ENCODE peak calls at places on chromosomes 11 and 22, in six cellular contexts. One of them, this sample, is unnamed.

GRCh38 chr11:134518616-134519389 is 106.8 kb upstream of the B3GAT1 start:
- DNase-seq in astrocyte of the spinal cord: no peak
- DNase-seq in AG09309: no peak
- DNase-seq in MM.1S: no peak
- DNase-seq in heart right ventricle: no peak
- DNase-seq in fibroblast of mammary gland: no peak
- DNase-seq in this sample: peak; percentile 22

GRCh38 chr11:96242191-96242845 is 100.7 kb downstream of the MAML2 start:
- DNase-seq in MM.1S: no peak
- DNase-seq in AG09309: no peak
- DNase-seq in heart right ventricle: no peak
- DNase-seq in astrocyte of the spinal cord: no peak
- DNase-seq in fibroblast of mammary gland: peak; percentile 66
- DNase-seq in this sample: no peak

GRCh38 chr11:15114501-15115475 is at the start of gene INSC:
- DNase-seq in fibroblast of mammary gland: peak; percentile 46
- DNase-seq in AG09309: no peak
- DNase-seq in astrocyte of the spinal cord: no peak
- DNase-seq in heart right ventricle: no peak
- DNase-seq in MM.1S: no peak
- DNase-seq in this sample: no peak

GRCh38 chr11:119907122-119907933 is 178.3 kb upstream of the NECTIN1 start:
- DNase-seq in heart right ventricle: no peak
- DNase-seq in MM.1S: no peak
- DNase-seq in astrocyte of the spinal cord: no peak
- DNase-seq in AG09309: no peak
- DNase-seq in fibroblast of mammary gland: no peak
- DNase-seq in this sample: no peak

GRCh38 chr11:76610371-76610770 is 60.2 kb downstream of the LRRC32 start:
- DNase-seq in fibroblast of mammary gland: no peak
- DNase-seq in AG09309: no peak
- DNase-seq in MM.1S: no peak
- DNase-seq in heart right ventricle: peak; percentile 4
- DNase-seq in astrocyte of the spinal cord: no peak
- DNase-seq in this sample: no peak

GRCh38 chr11:119377961-119378667 is 3.4 kb downstream of the USP2 start:
- DNase-seq in heart right ventricle: no peak
- DNase-seq in astrocyte of the spinal cord: no peak
- DNase-seq in fibroblast of mammary gland: no peak
- DNase-seq in MM.1S: peak; percentile 58
- DNase-seq in AG09309: no peak
- DNase-seq in this sample: no peak

GRCh38 chr11:12381875-12382274 is 4.5 kb downstream of the PARVA start:
- DNase-seq in fibroblast of mammary gland: no peak
- DNase-seq in heart right ventricle: no peak
- DNase-seq in AG09309: no peak
- DNase-seq in astrocyte of the spinal cord: no peak
- DNase-seq in MM.1S: no peak
- DNase-seq in this sample: no peak

GRCh38 chr11:97548280-97548679 is 1158.5 kb downstream of the JRKL start:
- DNase-seq in MM.1S: no peak
- DNase-seq in heart right ventricle: no peak
- DNase-seq in fibroblast of mammary gland: no peak
- DNase-seq in AG09309: no peak
- DNase-seq in astrocyte of the spinal cord: no peak
- DNase-seq in this sample: no peak

GRCh38 chr22:35434061-35434750 is 34.3 kb downstream of the MCM5 start:
- DNase-seq in heart right ventricle: no peak
- DNase-seq in astrocyte of the spinal cord: no peak
- DNase-seq in AG09309: no peak
- DNase-seq in MM.1S: no peak
- DNase-seq in fibroblast of mammary gland: peak; percentile 18
- DNase-seq in this sample: no peak

GRCh38 chr11:105456950-105457349 is 152.9 kb upstream of the GRIA4 start:
- DNase-seq in heart right ventricle: no peak
- DNase-seq in astrocyte of the spinal cord: no peak
- DNase-seq in MM.1S: no peak
- DNase-seq in AG09309: no peak
- DNase-seq in fibroblast of mammary gland: no peak
- DNase-seq in this sample: no peak

GRCh38 chr22:31046591-31047226 is 34.4 kb upstream of the SMTN start:
- DNase-seq in fibroblast of mammary gland: peak; percentile 62
- DNase-seq in MM.1S: no peak
- DNase-seq in astrocyte of the spinal cord: peak; percentile 30
- DNase-seq in heart right ventricle: peak; percentile 93
- DNase-seq in AG09309: no peak
- DNase-seq in this sample: no peak

GRCh38 chr22:24379536-24379935 is 47.9 kb upstream of the ADORA2A start:
- DNase-seq in AG09309: no peak
- DNase-seq in heart right ventricle: no peak
- DNase-seq in astrocyte of the spinal cord: no peak
- DNase-seq in fibroblast of mammary gland: no peak
- DNase-seq in MM.1S: no peak
- DNase-seq in this sample: no peak

GRCh38 chr11:93080146-93080759 is 110.8 kb downstream of the MTNR1B start:
- DNase-seq in fibroblast of mammary gland: no peak
- DNase-seq in AG09309: no peak
- DNase-seq in heart right ventricle: no peak
- DNase-seq in MM.1S: no peak
- DNase-seq in astrocyte of the spinal cord: no peak
- DNase-seq in this sample: no peak

GRCh38 chr11:74444173-74444832 is 23.0 kb downstream of the KCNE3 start:
- DNase-seq in fibroblast of mammary gland: no peak
- DNase-seq in heart right ventricle: no peak
- DNase-seq in MM.1S: no peak
- DNase-seq in AG09309: no peak
- DNase-seq in astrocyte of the spinal cord: no peak
- DNase-seq in this sample: no peak

GRCh38 chr22:31313366-31314147 is 21.3 kb upstream of the PIK3IP1 start:
- DNase-seq in heart right ventricle: peak; percentile 85
- DNase-seq in AG09309: peak; percentile 27
- DNase-seq in MM.1S: peak; percentile 44
- DNase-seq in fibroblast of mammary gland: peak; percentile 67
- DNase-seq in astrocyte of the spinal cord: peak; percentile 67
- DNase-seq in this sample: peak; percentile 76

GRCh38 chr11:6283453-6284023 is 23.9 kb downstream of the CCKBR start:
- DNase-seq in fibroblast of mammary gland: no peak
- DNase-seq in astrocyte of the spinal cord: no peak
- DNase-seq in heart right ventricle: no peak
- DNase-seq in AG09309: no peak
- DNase-seq in MM.1S: no peak
- DNase-seq in this sample: no peak

GRCh38 chr11:112751763-112752162 is 209.5 kb upstream of the NCAM1 start:
- DNase-seq in MM.1S: no peak
- DNase-seq in astrocyte of the spinal cord: no peak
- DNase-seq in AG09309: no peak
- DNase-seq in heart right ventricle: no peak
- DNase-seq in fibroblast of mammary gland: no peak
- DNase-seq in this sample: peak; percentile 4

GRCh38 chr11:2940166-2940929 is 11.1 kb upstream of the PHLDA2 start:
- DNase-seq in astrocyte of the spinal cord: no peak
- DNase-seq in heart right ventricle: no peak
- DNase-seq in MM.1S: no peak
- DNase-seq in AG09309: no peak
- DNase-seq in fibroblast of mammary gland: peak; percentile 40
- DNase-seq in this sample: peak; percentile 31

GRCh38 chr22:45895436-45896152 is 81.4 kb downstream of the WNT7B start:
- DNase-seq in MM.1S: no peak
- DNase-seq in astrocyte of the spinal cord: no peak
- DNase-seq in fibroblast of mammary gland: no peak
- DNase-seq in heart right ventricle: no peak
- DNase-seq in AG09309: no peak
- DNase-seq in this sample: no peak

GRCh38 chr11:128324531-128325141 is 262.7 kb downstream of the ETS1 start:
- DNase-seq in AG09309: no peak
- DNase-seq in fibroblast of mammary gland: no peak
- DNase-seq in heart right ventricle: no peak
- DNase-seq in MM.1S: no peak
- DNase-seq in astrocyte of the spinal cord: no peak
- DNase-seq in this sample: no peak

GRCh38 chr11:92227233-92227593 is 2.6 kb downstream of the FAT3 start:
- DNase-seq in astrocyte of the spinal cord: no peak
- DNase-seq in heart right ventricle: no peak
- DNase-seq in AG09309: no peak
- DNase-seq in MM.1S: no peak
- DNase-seq in fibroblast of mammary gland: no peak
- DNase-seq in this sample: peak; percentile 15

DNA sequence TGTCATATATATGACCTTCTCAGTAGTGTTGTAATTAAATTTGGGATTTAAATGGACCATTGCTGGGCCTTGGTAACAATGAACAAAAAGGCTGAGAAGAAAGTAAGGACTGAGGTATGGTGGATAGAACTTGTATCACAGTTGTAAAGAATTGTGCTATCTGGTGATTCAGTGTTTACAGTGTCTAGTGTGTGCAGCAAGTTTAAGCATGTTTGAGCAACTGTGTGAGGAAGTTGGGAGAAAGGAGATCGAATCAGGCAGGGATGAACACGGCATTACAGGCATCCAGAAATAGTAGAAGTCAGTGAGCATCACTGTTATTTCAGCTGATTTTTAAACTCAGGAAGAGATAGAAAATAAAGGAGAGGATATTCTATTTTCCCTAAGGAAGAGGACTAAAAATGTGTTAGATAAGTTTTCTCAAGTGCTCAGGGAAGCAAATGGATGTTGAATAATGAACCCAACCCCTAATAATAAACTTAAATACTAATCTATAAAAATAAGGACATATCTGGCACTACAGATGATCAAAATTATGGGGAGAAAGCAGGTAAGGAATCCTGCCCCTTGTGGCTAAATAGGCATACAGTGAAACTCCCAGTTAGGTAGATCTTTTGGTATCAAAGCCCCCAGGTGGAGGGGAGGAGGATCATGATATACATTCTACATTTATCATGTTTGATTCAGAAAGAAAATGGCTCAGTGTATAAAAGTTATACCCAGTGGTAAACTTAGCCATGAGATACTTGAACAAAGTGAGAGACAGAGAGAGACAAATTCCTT is 361.0 kb upstream of the ANO3 start:
- DNase-seq in MM.1S: no peak
- DNase-seq in heart right ventricle: no peak
- DNase-seq in fibroblast of mammary gland: no peak
- DNase-seq in AG09309: no peak
- DNase-seq in astrocyte of the spinal cord: no peak
- DNase-seq in this sample: no peak
- TF ChIP-seq CTCF in MM.1S: peak; percentile 41
- TF ChIP-seq CTCF in heart right ventricle: no peak
- TF ChIP-seq CTCF in fibroblast of mammary gland: peak; percentile 44
- TF ChIP-seq CTCF in AG09309: peak; percentile 24
- TF ChIP-seq CTCF in astrocyte of the spinal cord: peak; percentile 39
- TF ChIP-seq CTCF in this sample: peak; percentile 21

GRCh38 chr22:40101417-40102101 is 76.2 kb upstream of the TNRC6B start:
- DNase-seq in fibroblast of mammary gland: no peak
- DNase-seq in heart right ventricle: no peak
- DNase-seq in AG09309: no peak
- DNase-seq in MM.1S: no peak
- DNase-seq in astrocyte of the spinal cord: no peak
- DNase-seq in this sample: no peak
- H3K4me3 ChIP-seq in fibroblast of mammary gland: no peak overlapping the region
- H3K4me3 ChIP-seq in heart right ventricle: no peak overlapping the region
- H3K4me3 ChIP-seq in AG09309: no peak overlapping the region
- H3K4me3 ChIP-seq in MM.1S: no peak overlapping the region
- H3K4me3 ChIP-seq in astrocyte of the spinal cord: no peak overlapping the region
- H3K4me3 ChIP-seq in this sample: no peak overlapping the region

GRCh38 chr11:34626393-34626792 is 5.5 kb downstream of the EHF start:
- DNase-seq in MM.1S: no peak
- DNase-seq in AG09309: no peak
- DNase-seq in fibroblast of mammary gland: no peak
- DNase-seq in heart right ventricle: no peak
- DNase-seq in astrocyte of the spinal cord: no peak
- DNase-seq in this sample: no peak

GRCh38 chr11:34625576-34625975 is 4.7 kb downstream of the EHF start:
- DNase-seq in astrocyte of the spinal cord: no peak
- DNase-seq in fibroblast of mammary gland: no peak
- DNase-seq in AG09309: no peak
- DNase-seq in heart right ventricle: no peak
- DNase-seq in MM.1S: no peak
- DNase-seq in this sample: no peak

GRCh38 chr11:34623463-34623862 is 2.6 kb downstream of the EHF start:
- DNase-seq in AG09309: no peak
- DNase-seq in fibroblast of mammary gland: no peak
- DNase-seq in astrocyte of the spinal cord: no peak
- DNase-seq in MM.1S: no peak
- DNase-seq in heart right ventricle: no peak
- DNase-seq in this sample: no peak

GRCh38 chr11:34621876-34622275 is 983 bp downstream of the EHF start:
- DNase-seq in astrocyte of the spinal cord: no peak
- DNase-seq in MM.1S: no peak
- DNase-seq in heart right ventricle: no peak
- DNase-seq in fibroblast of mammary gland: peak; percentile 7
- DNase-seq in AG09309: no peak
- DNase-seq in this sample: no peak

DNA sequence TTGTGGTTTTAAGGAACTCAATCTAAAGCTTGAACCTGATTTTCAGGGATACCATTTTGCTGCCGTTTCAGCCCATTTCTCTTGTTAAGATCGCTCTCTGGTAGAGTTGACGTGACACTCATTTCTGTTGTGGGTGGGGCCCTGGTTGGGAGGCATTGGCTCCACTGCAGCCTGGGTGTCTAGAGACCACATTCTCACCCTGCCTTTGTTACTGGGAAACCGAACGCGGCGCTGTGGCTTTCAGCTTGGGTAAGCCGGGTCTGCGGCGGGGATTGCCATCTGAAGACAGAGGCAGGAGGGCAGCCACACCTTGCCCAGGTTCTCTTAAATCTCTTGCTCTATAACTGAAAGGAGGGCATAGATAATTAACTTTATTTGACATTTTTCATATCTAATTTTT is 3.2 kb downstream of the EHF start:
- DNase-seq in MM.1S: peak; percentile 74
- DNase-seq in fibroblast of mammary gland: no peak
- DNase-seq in heart right ventricle: no peak
- DNase-seq in astrocyte of the spinal cord: no peak
- DNase-seq in AG09309: no peak
- DNase-seq in this sample: no peak
- TF ChIP-seq CTCF in MM.1S: no peak
- TF ChIP-seq CTCF in fibroblast of mammary gland: no peak
- TF ChIP-seq CTCF in heart right ventricle: no peak
- TF ChIP-seq CTCF in astrocyte of the spinal cord: no peak
- TF ChIP-seq CTCF in AG09309: no peak
- TF ChIP-seq CTCF in this sample: no peak

GRCh38 chr11:71304045-71304444 is 51.7 kb upstream of the SHANK2 start:
- DNase-seq in AG09309: no peak
- DNase-seq in fibroblast of mammary gland: no peak
- DNase-seq in heart right ventricle: no peak
- DNase-seq in MM.1S: no peak
- DNase-seq in astrocyte of the spinal cord: no peak
- DNase-seq in this sample: no peak

GRCh38 chr11:71304491-71304890 is 52.1 kb upstream of the SHANK2 start:
- DNase-seq in astrocyte of the spinal cord: no peak
- DNase-seq in MM.1S: no peak
- DNase-seq in AG09309: no peak
- DNase-seq in fibroblast of mammary gland: no peak
- DNase-seq in heart right ventricle: no peak
- DNase-seq in this sample: no peak

GRCh38 chr11:71302534-71302909 is 50.1 kb upstream of the SHANK2 start:
- DNase-seq in AG09309: no peak
- DNase-seq in fibroblast of mammary gland: no peak
- DNase-seq in MM.1S: no peak
- DNase-seq in astrocyte of the spinal cord: no peak
- DNase-seq in heart right ventricle: no peak
- DNase-seq in this sample: no peak

GRCh38 chr11:71301858-71302533 is 49.6 kb upstream of the SHANK2 start:
- DNase-seq in heart right ventricle: no peak
- DNase-seq in MM.1S: no peak
- DNase-seq in fibroblast of mammary gland: no peak
- DNase-seq in AG09309: no peak
- DNase-seq in astrocyte of the spinal cord: no peak
- DNase-seq in this sample: no peak

GRCh38 chr11:71302911-71303310 is 50.5 kb upstream of the SHANK2 start:
- DNase-seq in fibroblast of mammary gland: no peak
- DNase-seq in MM.1S: no peak
- DNase-seq in astrocyte of the spinal cord: no peak
- DNase-seq in heart right ventricle: no peak
- DNase-seq in AG09309: no peak
- DNase-seq in this sample: no peak
- H3K4me3 ChIP-seq in fibroblast of mammary gland: no peak overlapping the region
- H3K4me3 ChIP-seq in MM.1S: no peak overlapping the region
- H3K4me3 ChIP-seq in astrocyte of the spinal cord: no peak overlapping the region
- H3K4me3 ChIP-seq in heart right ventricle: no peak overlapping the region
- H3K4me3 ChIP-seq in AG09309: no peak overlapping the region
- H3K4me3 ChIP-seq in this sample: no peak overlapping the region

This sample was measured in dorsolateral prefrontal cortex.